ENCODE peak calls at places on chromosomes 4 and X, in five cellular contexts. V is DND-41, G is fibroblast of lung, O is K562, N is keratinocyte. X is an unnamed sample.

GRCh38 chr4:88341227-88342192 is 37.1 kb upstream of the HERC6 start:
- DNase-seq in V (no peak), G (peak; percentile 97), O (no peak), N (peak; percentile 4), X (no peak)

GRCh38 chr4:138037716-138038115 is 204.4 kb downstream of the SLC7A11 start:
- DNase-seq in V (no peak), G (peak; percentile 91), O (no peak), N (no peak), X (no peak)

GRCh38 chr4:78409612-78410202 is 141.9 kb upstream of the ANXA3 start:
- DNase-seq in V (no peak), G (no peak), O (no peak), N (no peak), X (no peak)

GRCh38 chr4:48635310-48635709 is 144.8 kb downstream of the FRYL start:
- DNase-seq in V (no peak), G (peak; percentile 10), O (no peak), N (peak; percentile 17), X (no peak)

GRCh38 chr4:165783626-165784025 is 89.4 kb upstream of the TLL1 start:
- DNase-seq in V (no peak), G (no peak), O (no peak), N (no peak), X (peak; percentile 26)

GRCh38 chr4:64598068-64598467 is 188.8 kb upstream of the TECRL start:
- DNase-seq in V (no peak), G (no peak), O (no peak), N (no peak), X (no peak)

GRCh38 chr4:10687526-10687925 is 3.0 kb upstream of the CLNK start:
- DNase-seq in V (no peak), G (no peak), O (no peak), N (no peak), X (peak; percentile 13)

GRCh38 chr4:152348670-152349069 is 187.2 kb downstream of the FBXW7 start:
- DNase-seq in V (peak; percentile 47), G (no peak), O (no peak), N (no peak), X (peak; percentile 23)

GRCh38 chr4:122614621-122615020 is 6.2 kb downstream of the IL21 start:
- DNase-seq in V (no peak), G (no peak), O (no peak), N (no peak), X (no peak)

GRCh38 chr4:3452376-3452775 is 10.6 kb downstream of the HGFAC start:
- DNase-seq in V (no peak), G (no peak), O (peak; percentile 73), N (no peak), X (peak; percentile 50)

GRCh38 chr4:7166981-7167700 is 25.2 kb upstream of the SORCS2 start:
- DNase-seq in V (no peak), G (no peak), O (no peak), N (no peak), X (no peak)

GRCh38 chr4:168569066-168569908 is 72.4 kb downstream of the PALLD start:
- DNase-seq in V (no peak), G (no peak), O (peak; percentile 34), N (no peak), X (no peak)

GRCh38 chr4:26320159-26320452 is 708 bp upstream of the RBPJ start:
- DNase-seq in V (no peak), G (peak; percentile 43), O (no peak), N (no peak), X (no peak)

GRCh38 chrX:22959204-22959920 is 40.4 kb upstream of the DDX53 start:
- DNase-seq in V (no peak), G (no peak), O (no peak), N (no peak), X (no peak)

GRCh38 chrX:151697537-151697936 is 2.3 kb downstream of the PRRG3 start:
- DNase-seq in V (no peak), G (no peak), O (no peak), N (no peak), X (no peak)

GRCh38 chr4:98242063-98242462 is 19.1 kb upstream of the RAP1GDS1 start:
- DNase-seq in V (no peak), G (no peak), O (no peak), N (no peak), X (no peak)

GRCh38 chrX:53251307-53251706 is 26.3 kb upstream of the KDM5C start:
- DNase-seq in V (no peak), G (peak; percentile 80), O (no peak), N (no peak), X (peak; percentile 72)

GRCh38 chr4:164508126-164508525 is 245.8 kb upstream of the SMIM31 start:
- DNase-seq in V (no peak), G (no peak), O (no peak), N (no peak), X (no peak)

GRCh38 chrX:65932173-65933084 is 107.5 kb downstream of the VSIG4 start:
- DNase-seq in V (no peak), G (no peak), O (peak; percentile 17), N (peak; percentile 48), X (peak; percentile 12)

GRCh38 chr4:68954126-68954525 is 2.5 kb upstream of the UGT2A3 start:
- DNase-seq in V (no peak), G (no peak), O (no peak), N (no peak), X (no peak)

GRCh38 chr4:101621120-101621519 is 169.4 kb upstream of the BANK1 start:
- DNase-seq in V (no peak), G (no peak), O (no peak), N (no peak), X (no peak)

GRCh38 chr4:23779839-23780238 is 110.0 kb downstream of the PPARGC1A start:
- DNase-seq in V (no peak), G (no peak), O (no peak), N (no peak), X (no peak)

GRCh38 chrX:119573840-119574393 is 446 bp upstream of the UBE2A start:
- DNase-seq in V (no peak), G (no peak), O (peak; percentile 48), N (no peak), X (no peak)

GRCh38 chr4:27692098-27692679 is 831.5 kb downstream of the STIM2 start:
- DNase-seq in V (peak; percentile 17), G (peak; percentile 33), O (no peak), N (no peak), X (peak; percentile 40)

GRCh38 chr4:67051000-67051789 is 494.1 kb downstream of the CENPC start:
- DNase-seq in V (no peak), G (no peak), O (no peak), N (no peak), X (no peak)

GRCh38 chr4:7336732-7337131 is 98.0 kb downstream of the PSAPL1 start:
- DNase-seq in V (no peak), G (no peak), O (no peak), N (no peak), X (no peak)

GRCh38 chrX:28278236-28278635 is 297.0 kb upstream of the DCAF8L1 start:
- DNase-seq in V (no peak), G (peak; percentile 0), O (no peak), N (no peak), X (no peak)

GRCh38 chr4:83722730-83723269 is 186.9 kb downstream of the GPAT3 start:
- DNase-seq in V (no peak), G (no peak), O (no peak), N (no peak), X (no peak)
- H3K4me2 ChIP-seq in V (no peak overlapping the region), G (no peak overlapping the region), O (no peak overlapping the region), N (no peak overlapping the region), X (no peak overlapping the region)

GRCh38 chrX:29792335-29792734 is 423.0 kb upstream of the MAGEB2 start:
- DNase-seq in V (no peak), G (no peak), O (no peak), N (no peak), X (no peak)
- H2AFZ ChIP-seq in V (no peak overlapping the region), G (no peak overlapping the region), O (no peak overlapping the region), N (no peak overlapping the region), X (no peak overlapping the region)

GRCh38 chr4:182447938-182448280 is 204.7 kb downstream of the TENM3 start:
- DNase-seq in V (no peak), G (peak; percentile 23), O (no peak), N (no peak), X (peak; percentile 45)
- H3K4me2 ChIP-seq in V (no peak overlapping the region), G (peak overlapping the region; percentile 93), O (no peak overlapping the region), N (peak overlapping the region; percentile 79), X (peak overlapping the region; percentile 90)

GRCh38 chr4:186942745-186943606 is 219.3 kb upstream of the FAT1 start:
- DNase-seq in V (no peak), G (peak; percentile 73), O (no peak), N (no peak), X (peak; percentile 42)
- H2AFZ ChIP-seq in V (no peak overlapping the region), G (no peak overlapping the region), O (no peak overlapping the region), N (no peak overlapping the region), X (peak overlapping the region; percentile 69)

GRCh38 chr4:142373610-142374009 is 472.5 kb downstream of the INPP4B start:
- DNase-seq in V (no peak), G (peak; percentile 88), O (no peak), N (no peak), X (no peak)
- H3K4me2 ChIP-seq in V (no peak overlapping the region), G (no peak overlapping the region), O (no peak overlapping the region), N (peak overlapping the region; percentile 41), X (no peak overlapping the region)

DNA sequence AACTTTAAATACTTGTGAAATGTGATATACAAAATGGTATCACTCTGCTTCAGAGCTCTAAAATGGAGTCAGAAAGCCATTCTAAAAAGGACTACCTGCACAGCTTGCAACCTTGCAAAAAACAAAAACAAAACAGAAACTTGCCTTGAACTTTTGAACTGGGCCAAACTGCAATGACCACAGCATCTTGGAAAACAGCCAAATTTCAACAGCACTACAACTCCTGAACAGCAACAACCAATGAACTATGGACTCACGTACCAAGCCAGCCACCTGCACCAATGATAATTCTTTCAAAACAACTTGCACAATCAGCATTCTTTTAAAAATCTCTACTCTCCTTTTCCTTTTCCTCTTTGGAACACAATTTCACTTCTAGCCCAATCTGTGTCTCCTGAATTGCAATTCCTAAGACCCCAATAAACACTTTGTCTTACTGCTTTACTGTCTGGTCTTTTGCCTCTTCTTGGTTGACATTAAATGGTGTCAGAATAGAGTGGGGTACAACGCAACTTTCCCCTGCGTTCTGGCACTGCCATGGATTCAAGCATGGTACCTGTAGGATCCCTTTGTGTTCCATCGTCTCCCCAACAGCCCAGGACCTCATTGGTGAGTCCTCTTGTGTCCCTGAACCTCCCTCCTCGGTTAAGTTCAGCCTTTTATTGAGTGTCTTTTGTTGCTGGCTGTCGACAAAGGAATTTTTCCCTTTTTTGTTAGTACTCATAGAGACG is 35.7 kb upstream of the FMR1 start:
- DNase-seq in V (no peak), G (no peak), O (no peak), N (no peak), X (no peak)
- H2AFZ ChIP-seq in V (no peak overlapping the region), G (no peak overlapping the region), O (peak overlapping the region; percentile 74), N (no peak overlapping the region), X (no peak overlapping the region)

GRCh38 chrX:68897546-68897945 is 68.7 kb downstream of the EFNB1 start:
- DNase-seq in V (no peak), G (no peak), O (no peak), N (no peak), X (no peak)

GRCh38 chrX:68901512-68901911 is 72.7 kb downstream of the EFNB1 start:
- DNase-seq in V (no peak), G (no peak), O (no peak), N (no peak), X (no peak)

GRCh38 chrX:68898661-68899060 is 69.8 kb downstream of the EFNB1 start:
- DNase-seq in V (no peak), G (no peak), O (no peak), N (no peak), X (no peak)

GRCh38 chrX:68903111-68903510 is 74.3 kb downstream of the EFNB1 start:
- DNase-seq in V (no peak), G (no peak), O (no peak), N (no peak), X (peak; percentile 53)

GRCh38 chrX:68902706-68903105 is 73.9 kb downstream of the EFNB1 start:
- DNase-seq in V (no peak), G (no peak), O (no peak), N (no peak), X (no peak)
- H3K4me2 ChIP-seq in V (no peak overlapping the region), G (no peak overlapping the region), O (no peak overlapping the region), N (no peak overlapping the region), X (no peak overlapping the region)

X was measured in neural progenitor cell.